ENCODE peak calls at places on chromosome 5, in ten cellular contexts. S, U, Y, H, I, A, O, Z, E and J are unnamed samples.

GRCh38 chr5:56039985-56040384 is 45.2 kb upstream of the IL6ST start:
- DNase-seq in A (peak), E (no peak), O (no peak), I (no peak), Y (no peak), S (no peak), Z (no peak), U (no peak), H (no peak), J (no peak)

GRCh38 chr5:9361835-9362234 is 184.0 kb downstream of the SEMA5A start:
- DNase-seq in E (peak), S (no peak), Z (peak), Y (peak), O (peak), H (no peak), I (peak), A (peak), U (no peak), J (peak)

GRCh38 chr5:126120939-126121338 is 302.3 kb upstream of the GRAMD2B start:
- DNase-seq in A (no peak), E (no peak), U (no peak), Y (no peak), S (no peak), I (no peak), O (no peak), H (no peak), Z (no peak), J (no peak)

GRCh38 chr5:158943057-158943456 is 156.7 kb downstream of the EBF1 start:
- DNase-seq in H (no peak), S (peak), U (no peak), Y (peak), I (no peak), O (no peak), E (no peak), Z (no peak), A (peak), J (no peak)

GRCh38 chr5:173053041-173053440 is 3.1 kb upstream of the CREBRF start:
- DNase-seq in Z (no peak), A (no peak), S (no peak), O (no peak), E (no peak), I (no peak), Y (no peak), H (no peak), U (no peak), J (no peak)

GRCh38 chr5:171614511-171614910 is 171.1 kb upstream of the SMIM23 start:
- DNase-seq in A (no peak), H (no peak), E (no peak), I (no peak), U (no peak), Z (no peak), O (no peak), Y (no peak), S (no peak), J (no peak)

GRCh38 chr5:173327084-173327947 is 898 bp downstream of the STC2 start:
- DNase-seq in U (no peak), E (no peak), Y (no peak), S (no peak), O (no peak), A (peak), Z (no peak), I (no peak), H (no peak), J (no peak)

GRCh38 chr5:123485275-123485674 is 26.7 kb upstream of the CSNK1G3 start:
- DNase-seq in A (no peak), I (no peak), O (no peak), S (no peak), E (no peak), H (no peak), U (no peak), Y (no peak), Z (no peak), J (no peak)

GRCh38 chr5:27962201-27962600 is 923.8 kb upstream of the CDH9 start:
- DNase-seq in U (no peak), E (no peak), H (no peak), S (no peak), A (peak), Z (no peak), I (no peak), Y (no peak), O (no peak), J (no peak)

GRCh38 chr5:74201334-74202081 is 439.0 kb downstream of the ENC1 start:
- DNase-seq in H (no peak), I (no peak), E (peak), O (peak), Z (no peak), Y (peak), S (peak), A (peak), U (no peak), J (peak)

GRCh38 chr5:176768174-176768970 is 42.0 kb upstream of the UNC5A start:
- DNase-seq in I (no peak), S (no peak), A (no peak), Y (no peak), U (no peak), O (no peak), Z (no peak), E (no peak), H (no peak), J (no peak)

GRCh38 chr5:68456756-68457217 is 241.2 kb downstream of the PIK3R1 start:
- DNase-seq in A (peak), E (peak), U (no peak), O (no peak), I (no peak), Y (no peak), S (no peak), Z (no peak), H (no peak), J (no peak)

GRCh38 chr5:78761831-78762230 is 113.3 kb upstream of the LHFPL2 start:
- DNase-seq in E (no peak), U (no peak), A (no peak), H (no peak), Y (no peak), O (no peak), S (no peak), I (no peak), Z (no peak), J (no peak)

GRCh38 chr5:132289097-132289496 is 5.1 kb upstream of the SLC22A4 start:
- DNase-seq in Y (no peak), E (no peak), O (no peak), U (no peak), H (no peak), S (no peak), Z (no peak), A (peak), I (no peak), J (no peak)

GRCh38 chr5:127213231-127213630 is 77.4 kb upstream of the MEGF10 start:
- DNase-seq in H (no peak), E (no peak), Z (no peak), S (no peak), I (no peak), A (no peak), Y (no peak), O (no peak), U (no peak), J (no peak)

GRCh38 chr5:10682801-10683525 is 78.1 kb downstream of the DAP start:
- DNase-seq in I (no peak), U (no peak), Z (no peak), E (no peak), S (no peak), O (no peak), Y (no peak), H (no peak), A (no peak), J (no peak)

GRCh38 chr5:14901462-14902051 is 30.0 kb upstream of the ANKH start:
- DNase-seq in E (no peak), Z (no peak), S (peak), H (no peak), U (no peak), I (no peak), O (no peak), A (peak), Y (no peak), J (peak)

GRCh38 chr5:180330810-180331646 is 22.1 kb downstream of the GFPT2 start:
- DNase-seq in E (no peak), U (no peak), A (peak), H (no peak), Y (peak), O (no peak), I (no peak), Z (no peak), S (peak), J (no peak)

GRCh38 chr5:137051165-137051564 is 448.0 kb downstream of the SPOCK1 start:
- DNase-seq in Y (no peak), H (no peak), O (peak), E (no peak), S (no peak), A (no peak), I (no peak), Z (no peak), U (no peak), J (no peak)

GRCh38 chr5:79806741-79807140 is 117.1 kb downstream of the CMYA5 start:
- DNase-seq in S (no peak), H (no peak), I (peak), Z (no peak), Y (no peak), O (no peak), U (no peak), E (no peak), A (peak), J (no peak)

GRCh38 chr5:133610489-133611356 is 1.6 kb downstream of the FSTL4 start:
- DNase-seq in Y (no peak), I (peak), O (peak), S (peak), H (no peak), A (peak), Z (no peak), E (peak), U (no peak), J (peak)

GRCh38 chr5:153429734-153430133 is 60.7 kb upstream of the GRIA1 start:
- DNase-seq in Y (no peak), Z (no peak), E (no peak), S (no peak), I (no peak), U (no peak), O (no peak), A (no peak), H (no peak), J (no peak)

GRCh38 chr5:45507174-45507573 is 189.0 kb downstream of the HCN1 start:
- DNase-seq in E (peak), S (no peak), Z (no peak), H (no peak), O (no peak), Y (no peak), I (peak), U (peak), A (no peak), J (no peak)

GRCh38 chr5:112208699-112209615 is 210.1 kb downstream of the EPB41L4A start:
- DNase-seq in H (no peak), U (no peak), A (no peak), S (no peak), I (no peak), Y (no peak), Z (no peak), O (no peak), E (no peak), J (no peak)

GRCh38 chr5:159324986-159325385 is 5.3 kb downstream of the IL12B start:
- DNase-seq in Y (no peak), A (no peak), O (no peak), I (no peak), U (no peak), E (no peak), S (no peak), H (no peak), Z (no peak), J (no peak)

GRCh38 chr5:2708132-2708531 is 43.3 kb downstream of the IRX2 start:
- DNase-seq in E (no peak), O (no peak), H (no peak), Y (no peak), I (no peak), U (no peak), A (no peak), Z (no peak), S (no peak), J (no peak)

GRCh38 chr5:169190860-169191259 is 110.1 kb downstream of the SLIT3 start:
- DNase-seq in I (no peak), H (no peak), S (no peak), Z (no peak), O (no peak), Y (no peak), U (no peak), A (peak), E (no peak), J (no peak)

GRCh38 chr5:139752506-139753350 is 42.9 kb upstream of the PSD2 start:
- DNase-seq in S (no peak), O (peak), E (no peak), Z (no peak), U (no peak), Y (peak), A (no peak), I (no peak), H (no peak), J (no peak)

GRCh38 chr5:106454651-106455415 is 1215.9 kb downstream of the EFNA5 start:
- DNase-seq in S (no peak), I (peak), Y (peak), H (no peak), Z (no peak), O (no peak), E (no peak), U (no peak), A (peak), J (peak)

GRCh38 chr5:167709625-167710024 is 581.8 kb upstream of the WWC1 start:
- DNase-seq in U (no peak), S (no peak), A (no peak), Z (no peak), I (no peak), Y (no peak), H (no peak), E (no peak), O (no peak), J (no peak)

GRCh38 chr5:29208026-29208425 is 1985.5 kb upstream of the CDH6 start:
- DNase-seq in A (no peak), S (no peak), Z (no peak), E (no peak), O (no peak), I (no peak), H (no peak), Y (no peak), U (no peak), J (no peak)

GRCh38 chr5:92518318-92518913 is 1062.6 kb downstream of the NR2F1-AS1 start:
- DNase-seq in O (no peak), H (no peak), Y (peak), A (peak), Z (no peak), E (peak), S (no peak), I (no peak), U (no peak), J (peak)

GRCh38 chr5:43874772-43875171 is 271.8 kb downstream of the NNT start:
- DNase-seq in S (peak), Z (no peak), E (no peak), H (no peak), I (no peak), A (peak), Y (peak), U (no peak), O (no peak), J (peak)

GRCh38 chr5:139561655-139562451 is 714 bp downstream of the UBE2D2 start:
- DNase-seq in S (peak), O (peak), Y (peak), I (no peak), A (peak), Z (peak), H (no peak), U (peak), E (no peak), J (peak)

GRCh38 chr5:81971086-81971693 is 633 bp upstream of the ATG10 start:
- DNase-seq in H (no peak), Y (peak), Z (no peak), U (no peak), O (no peak), A (peak), S (no peak), I (peak), E (peak), J (peak)

GRCh38 chr5:174323878-174324281 is 278.4 kb downstream of the NSG2 start:
- DNase-seq in H (no peak), O (peak), A (peak), E (peak), Z (no peak), U (no peak), S (no peak), I (peak), Y (peak), J (peak)